ENCODE peak calls at places on chromosomes 3 and 15, in five cellular contexts. One of them, this sample, is unnamed.

GRCh38 chr3:58351920-58352319 is 19.2 kb downstream of the PXK start:
- DNase-seq in upper lobe of left lung: no peak
- DNase-seq in right atrium auricular region: peak; percentile 46
- DNase-seq in ovary: no peak
- DNase-seq in fibroblast of lung: no peak
- DNase-seq in this sample: no peak

GRCh38 chr3:114320251-114320650 is 26.4 kb downstream of the TIGIT start:
- DNase-seq in upper lobe of left lung: no peak
- DNase-seq in right atrium auricular region: no peak
- DNase-seq in ovary: no peak
- DNase-seq in fibroblast of lung: no peak
- DNase-seq in this sample: no peak

GRCh38 chr3:145692751-145693150 is 468.2 kb downstream of the PLOD2 start:
- DNase-seq in upper lobe of left lung: no peak
- DNase-seq in right atrium auricular region: no peak
- DNase-seq in ovary: no peak
- DNase-seq in fibroblast of lung: no peak
- DNase-seq in this sample: no peak

GRCh38 chr3:171783086-171783485 is 27.2 kb downstream of the PLD1 start:
- DNase-seq in upper lobe of left lung: no peak
- DNase-seq in right atrium auricular region: no peak
- DNase-seq in ovary: no peak
- DNase-seq in fibroblast of lung: no peak
- DNase-seq in this sample: no peak

GRCh38 chr3:168284728-168285127 is 189.0 kb upstream of the GOLIM4 start:
- DNase-seq in upper lobe of left lung: no peak
- DNase-seq in right atrium auricular region: no peak
- DNase-seq in ovary: no peak
- DNase-seq in fibroblast of lung: no peak
- DNase-seq in this sample: no peak

GRCh38 chr15:31376511-31376910 is 49.9 kb downstream of the KLF13 start:
- DNase-seq in upper lobe of left lung: no peak
- DNase-seq in right atrium auricular region: no peak
- DNase-seq in ovary: no peak
- DNase-seq in fibroblast of lung: no peak
- DNase-seq in this sample: no peak

GRCh38 chr15:80007532-80007931 is 36.5 kb upstream of the BCL2A1 start:
- DNase-seq in upper lobe of left lung: no peak
- DNase-seq in right atrium auricular region: peak; percentile 13
- DNase-seq in ovary: no peak
- DNase-seq in fibroblast of lung: no peak
- DNase-seq in this sample: no peak

GRCh38 chr3:157176108-157176507 is 16.2 kb upstream of the CCNL1 start:
- DNase-seq in upper lobe of left lung: no peak
- DNase-seq in right atrium auricular region: no peak
- DNase-seq in ovary: no peak
- DNase-seq in fibroblast of lung: peak; percentile 51
- DNase-seq in this sample: no peak

GRCh38 chr3:13822042-13822441 is 57.8 kb downstream of the WNT7A start:
- DNase-seq in upper lobe of left lung: no peak
- DNase-seq in right atrium auricular region: no peak
- DNase-seq in ovary: no peak
- DNase-seq in fibroblast of lung: no peak
- DNase-seq in this sample: no peak

GRCh38 chr3:13823186-13823585 is 56.7 kb downstream of the WNT7A start:
- DNase-seq in upper lobe of left lung: no peak
- DNase-seq in right atrium auricular region: no peak
- DNase-seq in ovary: no peak
- DNase-seq in fibroblast of lung: no peak
- DNase-seq in this sample: no peak

GRCh38 chr3:13821156-13821555 is 58.7 kb downstream of the WNT7A start:
- DNase-seq in upper lobe of left lung: no peak
- DNase-seq in right atrium auricular region: no peak
- DNase-seq in ovary: no peak
- DNase-seq in fibroblast of lung: no peak
- DNase-seq in this sample: no peak

GRCh38 chr3:13815088-13815683 is 64.7 kb downstream of the WNT7A start:
- DNase-seq in upper lobe of left lung: no peak
- DNase-seq in right atrium auricular region: no peak
- DNase-seq in ovary: no peak
- DNase-seq in fibroblast of lung: no peak
- DNase-seq in this sample: no peak

DNA sequence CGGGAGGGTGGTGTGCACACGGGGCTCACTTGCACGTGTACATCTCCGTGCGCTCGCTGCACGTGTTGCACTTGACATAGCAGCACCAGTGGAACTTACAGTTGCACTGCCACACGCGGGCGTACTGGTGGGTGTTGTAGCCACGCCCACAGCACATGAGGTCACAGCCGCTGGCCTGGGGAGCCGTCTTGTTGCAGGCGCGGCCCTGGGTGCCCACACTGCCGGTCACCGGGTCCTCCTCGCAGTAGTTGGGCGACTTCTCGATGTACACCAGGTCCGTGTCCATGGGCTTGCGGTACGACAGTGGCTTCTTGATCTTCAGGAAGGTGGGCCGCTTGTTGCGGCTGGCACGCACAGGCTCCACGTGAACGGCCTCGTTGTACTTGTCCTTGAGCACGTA is 61.0 kb downstream of the WNT7A start:
- DNase-seq in upper lobe of left lung: no peak
- DNase-seq in right atrium auricular region: no peak
- DNase-seq in ovary: no peak
- DNase-seq in fibroblast of lung: no peak
- DNase-seq in this sample: no peak
- H3K9me3 ChIP-seq in upper lobe of left lung: peaks cover 39% of the 10 kb centered on the region
- H3K9me3 ChIP-seq in right atrium auricular region: peaks cover 18% of the 10 kb centered on the region
- H3K9me3 ChIP-seq in ovary: peaks cover 3% of the 10 kb centered on the region
- H3K9me3 ChIP-seq in fibroblast of lung: no peaks in the 10 kb centered on the region
- H3K9me3 ChIP-seq in this sample: peaks cover 25% of the 10 kb centered on the region

GRCh38 chr3:183518446-183519185 is 36.9 kb downstream of the KLHL6 start:
- DNase-seq in upper lobe of left lung: no peak
- DNase-seq in right atrium auricular region: no peak
- DNase-seq in ovary: no peak
- DNase-seq in fibroblast of lung: no peak
- DNase-seq in this sample: no peak
- H3K4me3 ChIP-seq in upper lobe of left lung: no peak overlapping the region
- H3K4me3 ChIP-seq in right atrium auricular region: no peak overlapping the region
- H3K4me3 ChIP-seq in ovary: no peak overlapping the region
- H3K4me3 ChIP-seq in fibroblast of lung: no peak overlapping the region
- H3K4me3 ChIP-seq in this sample: no peak overlapping the region

GRCh38 chr3:110965976-110966375 is 105.6 kb upstream of the NECTIN3 start:
- DNase-seq in upper lobe of left lung: no peak
- DNase-seq in right atrium auricular region: no peak
- DNase-seq in ovary: no peak
- DNase-seq in fibroblast of lung: no peak
- DNase-seq in this sample: no peak
- H3K9me3 ChIP-seq in upper lobe of left lung: peaks cover 18% of the 10 kb centered on the region
- H3K9me3 ChIP-seq in right atrium auricular region: no peaks in the 10 kb centered on the region
- H3K9me3 ChIP-seq in ovary: no peaks in the 10 kb centered on the region
- H3K9me3 ChIP-seq in fibroblast of lung: no peaks in the 10 kb centered on the region
- H3K9me3 ChIP-seq in this sample: peaks cover 45% of the 10 kb centered on the region

GRCh38 chr3:159853506-159853864 is 135.2 kb upstream of the IL12A start:
- DNase-seq in upper lobe of left lung: no peak
- DNase-seq in right atrium auricular region: no peak
- DNase-seq in ovary: no peak
- DNase-seq in fibroblast of lung: no peak
- DNase-seq in this sample: no peak
- H3K4me3 ChIP-seq in upper lobe of left lung: no peak overlapping the region
- H3K4me3 ChIP-seq in right atrium auricular region: peak overlapping the region; percentile 44
- H3K4me3 ChIP-seq in ovary: no peak overlapping the region
- H3K4me3 ChIP-seq in fibroblast of lung: peak overlapping the region; percentile 48
- H3K4me3 ChIP-seq in this sample: no peak overlapping the region

GRCh38 chr3:195715134-195715533 is 5.6 kb upstream of the MUC20 start:
- DNase-seq in upper lobe of left lung: no peak
- DNase-seq in right atrium auricular region: no peak
- DNase-seq in ovary: no peak
- DNase-seq in fibroblast of lung: no peak
- DNase-seq in this sample: no peak

GRCh38 chr3:195718477-195718984 is 2.2 kb upstream of the MUC20 start:
- DNase-seq in upper lobe of left lung: no peak
- DNase-seq in right atrium auricular region: no peak
- DNase-seq in ovary: no peak
- DNase-seq in fibroblast of lung: no peak
- DNase-seq in this sample: no peak

GRCh38 chr3:195715583-195716266 is 5.1 kb upstream of the MUC20 start:
- DNase-seq in upper lobe of left lung: no peak
- DNase-seq in right atrium auricular region: no peak
- DNase-seq in ovary: no peak
- DNase-seq in fibroblast of lung: peak; percentile 45
- DNase-seq in this sample: no peak

GRCh38 chr3:195717416-195717815 is 3.4 kb upstream of the MUC20 start:
- DNase-seq in upper lobe of left lung: no peak
- DNase-seq in right atrium auricular region: no peak
- DNase-seq in ovary: no peak
- DNase-seq in fibroblast of lung: no peak
- DNase-seq in this sample: no peak

GRCh38 chr3:195717852-195718476 is 2.8 kb upstream of the MUC20 start:
- DNase-seq in upper lobe of left lung: no peak
- DNase-seq in right atrium auricular region: no peak
- DNase-seq in ovary: no peak
- DNase-seq in fibroblast of lung: no peak
- DNase-seq in this sample: no peak
- H3K9me3 ChIP-seq in upper lobe of left lung: no peaks in the 10 kb centered on the region
- H3K9me3 ChIP-seq in right atrium auricular region: no peaks in the 10 kb centered on the region
- H3K9me3 ChIP-seq in ovary: no peaks in the 10 kb centered on the region
- H3K9me3 ChIP-seq in fibroblast of lung: no peaks in the 10 kb centered on the region
- H3K9me3 ChIP-seq in this sample: no peaks in the 10 kb centered on the region

GRCh38 chr15:48061588-48061987 is 59.2 kb upstream of the SLC24A5 start:
- DNase-seq in upper lobe of left lung: no peak
- DNase-seq in right atrium auricular region: no peak
- DNase-seq in ovary: no peak
- DNase-seq in fibroblast of lung: no peak
- DNase-seq in this sample: no peak

GRCh38 chr15:48063411-48063985 is 57.3 kb upstream of the SLC24A5 start:
- DNase-seq in upper lobe of left lung: no peak
- DNase-seq in right atrium auricular region: no peak
- DNase-seq in ovary: no peak
- DNase-seq in fibroblast of lung: no peak
- DNase-seq in this sample: no peak

GRCh38 chr15:48060396-48060795 is 60.4 kb upstream of the SLC24A5 start:
- DNase-seq in upper lobe of left lung: no peak
- DNase-seq in right atrium auricular region: no peak
- DNase-seq in ovary: no peak
- DNase-seq in fibroblast of lung: peak; percentile 36
- DNase-seq in this sample: no peak

GRCh38 chr15:48064435-48064834 is 56.4 kb upstream of the SLC24A5 start:
- DNase-seq in upper lobe of left lung: no peak
- DNase-seq in right atrium auricular region: no peak
- DNase-seq in ovary: no peak
- DNase-seq in fibroblast of lung: peak; percentile 84
- DNase-seq in this sample: no peak

GRCh38 chr15:48062476-48062875 is 58.3 kb upstream of the SLC24A5 start:
- DNase-seq in upper lobe of left lung: no peak
- DNase-seq in right atrium auricular region: no peak
- DNase-seq in ovary: no peak
- DNase-seq in fibroblast of lung: peak; percentile 47
- DNase-seq in this sample: no peak
- H3K4me3 ChIP-seq in upper lobe of left lung: no peak overlapping the region
- H3K4me3 ChIP-seq in right atrium auricular region: no peak overlapping the region
- H3K4me3 ChIP-seq in ovary: no peak overlapping the region
- H3K4me3 ChIP-seq in fibroblast of lung: no peak overlapping the region
- H3K4me3 ChIP-seq in this sample: no peak overlapping the region

DNA sequence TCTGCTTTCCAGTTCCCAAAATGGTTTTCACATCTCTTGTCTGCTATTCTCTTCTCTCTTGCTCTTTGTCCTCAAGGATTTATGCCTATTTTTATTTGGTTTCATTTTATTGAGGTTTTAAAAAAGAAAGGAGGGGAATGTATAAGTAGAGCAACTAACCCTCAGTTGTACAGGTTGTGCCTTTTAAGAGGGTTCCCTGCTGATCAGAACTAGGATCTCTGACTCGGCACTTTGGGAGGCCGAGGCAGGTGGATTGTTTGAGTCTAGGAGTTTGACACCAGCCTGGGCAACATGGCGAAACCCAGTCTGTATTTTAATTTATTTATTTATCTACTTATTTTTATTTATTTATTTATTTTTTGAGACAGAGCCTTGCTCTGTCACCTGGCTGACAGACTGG is 123.6 kb downstream of the ZNF609 start:
- DNase-seq in upper lobe of left lung: no peak
- DNase-seq in right atrium auricular region: no peak
- DNase-seq in ovary: no peak
- DNase-seq in fibroblast of lung: no peak
- DNase-seq in this sample: no peak
- H3K9me3 ChIP-seq in upper lobe of left lung: peaks cover 7% of the 10 kb centered on the region
- H3K9me3 ChIP-seq in right atrium auricular region: no peaks in the 10 kb centered on the region
- H3K9me3 ChIP-seq in ovary: no peaks in the 10 kb centered on the region
- H3K9me3 ChIP-seq in fibroblast of lung: peaks cover 2% of the 10 kb centered on the region
- H3K9me3 ChIP-seq in this sample: no peaks in the 10 kb centered on the region

DNA sequence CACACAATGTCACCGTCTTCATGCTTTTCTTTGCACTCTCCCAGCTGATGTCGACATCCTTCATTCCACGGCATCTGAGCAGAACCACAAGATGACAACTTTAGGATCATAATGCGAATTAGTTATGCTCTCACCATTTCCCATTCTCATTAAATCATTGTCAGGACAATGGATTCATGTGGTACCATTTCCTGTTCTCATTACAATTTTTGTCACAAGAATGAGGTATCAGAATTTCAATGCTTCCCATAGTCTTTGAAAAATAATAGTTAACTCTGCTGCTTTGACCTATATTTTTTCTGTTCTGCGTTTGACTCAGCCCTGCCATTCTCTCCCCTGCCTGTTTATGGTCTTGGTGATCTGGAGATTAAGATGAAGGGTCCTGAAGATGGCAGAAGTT is 175.7 kb upstream of the MDFIC2 start:
- DNase-seq in upper lobe of left lung: no peak
- DNase-seq in right atrium auricular region: no peak
- DNase-seq in ovary: no peak
- DNase-seq in fibroblast of lung: no peak
- DNase-seq in this sample: no peak
- H3K4me3 ChIP-seq in upper lobe of left lung: no peak overlapping the region
- H3K4me3 ChIP-seq in right atrium auricular region: no peak overlapping the region
- H3K4me3 ChIP-seq in ovary: no peak overlapping the region
- H3K4me3 ChIP-seq in fibroblast of lung: no peak overlapping the region
- H3K4me3 ChIP-seq in this sample: no peak overlapping the region

GRCh38 chr15:99997112-99997651 is 263.9 kb upstream of the LYSMD4 start:
- DNase-seq in upper lobe of left lung: no peak
- DNase-seq in right atrium auricular region: no peak
- DNase-seq in ovary: no peak
- DNase-seq in fibroblast of lung: no peak
- DNase-seq in this sample: peak; percentile 22
- H3K9me3 ChIP-seq in upper lobe of left lung: no peaks in the 10 kb centered on the region
- H3K9me3 ChIP-seq in right atrium auricular region: no peaks in the 10 kb centered on the region
- H3K9me3 ChIP-seq in ovary: no peaks in the 10 kb centered on the region
- H3K9me3 ChIP-seq in fibroblast of lung: no peaks in the 10 kb centered on the region
- H3K9me3 ChIP-seq in this sample: no peaks in the 10 kb centered on the region

GRCh38 chr3:127220497-127220896 is 27.6 kb downstream of the PRR23E start:
- DNase-seq in upper lobe of left lung: no peak
- DNase-seq in right atrium auricular region: no peak
- DNase-seq in ovary: no peak
- DNase-seq in fibroblast of lung: no peak
- DNase-seq in this sample: no peak

GRCh38 chr3:127217594-127218456 is 24.9 kb downstream of the PRR23E start:
- DNase-seq in upper lobe of left lung: no peak
- DNase-seq in right atrium auricular region: peak; percentile 7
- DNase-seq in ovary: no peak
- DNase-seq in fibroblast of lung: no peak
- DNase-seq in this sample: no peak

GRCh38 chr3:127215714-127216414 is 22.9 kb downstream of the PRR23E start:
- DNase-seq in upper lobe of left lung: no peak
- DNase-seq in right atrium auricular region: no peak
- DNase-seq in ovary: no peak
- DNase-seq in fibroblast of lung: no peak
- DNase-seq in this sample: no peak

GRCh38 chr3:127216415-127217261 is 23.7 kb downstream of the PRR23E start:
- DNase-seq in upper lobe of left lung: no peak
- DNase-seq in right atrium auricular region: peak; percentile 38
- DNase-seq in ovary: no peak
- DNase-seq in fibroblast of lung: no peak
- DNase-seq in this sample: no peak

GRCh38 chr3:127218457-127218922 is 25.6 kb downstream of the PRR23E start:
- DNase-seq in upper lobe of left lung: no peak
- DNase-seq in right atrium auricular region: no peak
- DNase-seq in ovary: no peak
- DNase-seq in fibroblast of lung: no peak
- DNase-seq in this sample: no peak
- H3K4me3 ChIP-seq in upper lobe of left lung: no peak overlapping the region
- H3K4me3 ChIP-seq in right atrium auricular region: no peak overlapping the region
- H3K4me3 ChIP-seq in ovary: no peak overlapping the region
- H3K4me3 ChIP-seq in fibroblast of lung: no peak overlapping the region
- H3K4me3 ChIP-seq in this sample: no peak overlapping the region